ENCODE peak calls at places on chromosomes 11 and 22, in six cellular contexts. One of them, this sample, is unnamed.

GRCh38 chr11:20201231-20201630 is 41.0 kb upstream of the DBX1 start:
- DNase-seq in amniotic epithelial cell: no peak
- DNase-seq in fibroblast of lung: no peak
- DNase-seq in putamen: no peak
- DNase-seq in left ventricle myocardium superior: no peak
- DNase-seq in GM18507: no peak
- DNase-seq in this sample: no peak

GRCh38 chr11:35050596-35050995 is 88.4 kb upstream of the CD44 start:
- DNase-seq in fibroblast of lung: no peak
- DNase-seq in amniotic epithelial cell: no peak
- DNase-seq in left ventricle myocardium superior: no peak
- DNase-seq in GM18507: no peak
- DNase-seq in putamen: no peak
- DNase-seq in this sample: no peak

GRCh38 chr22:34111210-34111824 is 191.0 kb upstream of the LARGE1 start:
- DNase-seq in fibroblast of lung: no peak
- DNase-seq in amniotic epithelial cell: no peak
- DNase-seq in GM18507: peak; percentile 22
- DNase-seq in putamen: peak; percentile 10
- DNase-seq in left ventricle myocardium superior: no peak
- DNase-seq in this sample: no peak

GRCh38 chr11:110097459-110098012 is 4.3 kb downstream of the ZC3H12C start:
- DNase-seq in fibroblast of lung: peak; percentile 14
- DNase-seq in GM18507: no peak
- DNase-seq in amniotic epithelial cell: peak; percentile 61
- DNase-seq in left ventricle myocardium superior: no peak
- DNase-seq in putamen: no peak
- DNase-seq in this sample: no peak

GRCh38 chr22:38494498-38494897 is 11.6 kb downstream of the DDX17 start:
- DNase-seq in putamen: no peak
- DNase-seq in GM18507: no peak
- DNase-seq in fibroblast of lung: peak; percentile 90
- DNase-seq in amniotic epithelial cell: peak; percentile 75
- DNase-seq in left ventricle myocardium superior: no peak
- DNase-seq in this sample: peak; percentile 2

GRCh38 chr11:33444835-33445594 is 187.8 kb downstream of the HIPK3 start:
- DNase-seq in left ventricle myocardium superior: no peak
- DNase-seq in amniotic epithelial cell: no peak
- DNase-seq in GM18507: no peak
- DNase-seq in fibroblast of lung: peak; percentile 54
- DNase-seq in putamen: peak; percentile 69
- DNase-seq in this sample: peak; percentile 42

GRCh38 chr11:123659311-123659710 is 4.9 kb upstream of the SCN3B start:
- DNase-seq in GM18507: no peak
- DNase-seq in amniotic epithelial cell: no peak
- DNase-seq in left ventricle myocardium superior: no peak
- DNase-seq in putamen: no peak
- DNase-seq in fibroblast of lung: no peak
- DNase-seq in this sample: no peak

GRCh38 chr22:36965716-36966115 is 52.3 kb downstream of the CSF2RB start:
- DNase-seq in left ventricle myocardium superior: no peak
- DNase-seq in fibroblast of lung: no peak
- DNase-seq in amniotic epithelial cell: no peak
- DNase-seq in putamen: no peak
- DNase-seq in GM18507: no peak
- DNase-seq in this sample: no peak

GRCh38 chr11:46554205-46555162 is 39.3 kb downstream of the AMBRA1 start:
- DNase-seq in amniotic epithelial cell: peak; percentile 84
- DNase-seq in GM18507: no peak
- DNase-seq in putamen: no peak
- DNase-seq in fibroblast of lung: peak; percentile 82
- DNase-seq in left ventricle myocardium superior: no peak
- DNase-seq in this sample: peak; percentile 73

GRCh38 chr22:30004101-30004500 is 76.2 kb upstream of the HORMAD2 start:
- DNase-seq in fibroblast of lung: peak; percentile 20
- DNase-seq in putamen: no peak
- DNase-seq in GM18507: no peak
- DNase-seq in amniotic epithelial cell: no peak
- DNase-seq in left ventricle myocardium superior: no peak
- DNase-seq in this sample: no peak

GRCh38 chr11:85663080-85663729 is 1.7 kb downstream of the CREBZF start:
- DNase-seq in putamen: no peak
- DNase-seq in GM18507: no peak
- DNase-seq in left ventricle myocardium superior: no peak
- DNase-seq in fibroblast of lung: peak; percentile 10
- DNase-seq in amniotic epithelial cell: peak; percentile 19
- DNase-seq in this sample: no peak

GRCh38 chr11:96579642-96580041 is 189.8 kb downstream of the JRKL start:
- DNase-seq in amniotic epithelial cell: no peak
- DNase-seq in GM18507: no peak
- DNase-seq in putamen: no peak
- DNase-seq in left ventricle myocardium superior: no peak
- DNase-seq in fibroblast of lung: no peak
- DNase-seq in this sample: no peak

GRCh38 chr22:31085493-31085824 is 4.3 kb downstream of the SMTN start:
- DNase-seq in fibroblast of lung: no peak
- DNase-seq in GM18507: no peak
- DNase-seq in left ventricle myocardium superior: peak; percentile 62
- DNase-seq in amniotic epithelial cell: no peak
- DNase-seq in putamen: peak; percentile 90
- DNase-seq in this sample: no peak

GRCh38 chr11:371716-372590 is 2.7 kb downstream of the B4GALNT4 start:
- DNase-seq in left ventricle myocardium superior: no peak
- DNase-seq in amniotic epithelial cell: no peak
- DNase-seq in putamen: no peak
- DNase-seq in fibroblast of lung: no peak
- DNase-seq in GM18507: no peak
- DNase-seq in this sample: no peak

GRCh38 chr11:69089258-69089657 is 40.5 kb downstream of the TPCN2 start:
- DNase-seq in left ventricle myocardium superior: peak; percentile 81
- DNase-seq in amniotic epithelial cell: peak; percentile 79
- DNase-seq in fibroblast of lung: peak; percentile 79
- DNase-seq in putamen: no peak
- DNase-seq in GM18507: no peak
- DNase-seq in this sample: peak; percentile 33

GRCh38 chr11:47617417-47617809 is 23.2 kb upstream of the C1QTNF4 start:
- DNase-seq in fibroblast of lung: peak; percentile 76
- DNase-seq in left ventricle myocardium superior: no peak
- DNase-seq in putamen: no peak
- DNase-seq in amniotic epithelial cell: peak; percentile 80
- DNase-seq in GM18507: no peak
- DNase-seq in this sample: no peak

GRCh38 chr11:102007567-102008437 is 39.4 kb upstream of the CFAP300 start:
- DNase-seq in left ventricle myocardium superior: no peak
- DNase-seq in fibroblast of lung: peak; percentile 50
- DNase-seq in putamen: peak; percentile 35
- DNase-seq in GM18507: no peak
- DNase-seq in amniotic epithelial cell: peak; percentile 58
- DNase-seq in this sample: peak; percentile 49

GRCh38 chr22:32926600-32926999 is 125.1 kb downstream of the TIMP3 start:
- DNase-seq in putamen: no peak
- DNase-seq in left ventricle myocardium superior: no peak
- DNase-seq in amniotic epithelial cell: peak; percentile 33
- DNase-seq in fibroblast of lung: peak; percentile 25
- DNase-seq in GM18507: no peak
- DNase-seq in this sample: no peak

GRCh38 chr11:10026514-10026913 is 267.5 kb downstream of the SBF2 start:
- DNase-seq in amniotic epithelial cell: peak; percentile 33
- DNase-seq in GM18507: no peak
- DNase-seq in putamen: no peak
- DNase-seq in left ventricle myocardium superior: no peak
- DNase-seq in fibroblast of lung: peak; percentile 54
- DNase-seq in this sample: peak; percentile 35

GRCh38 chr22:48822278-48823233 is 1005.1 kb downstream of the BRD1 start:
- DNase-seq in fibroblast of lung: no peak
- DNase-seq in left ventricle myocardium superior: no peak
- DNase-seq in amniotic epithelial cell: no peak
- DNase-seq in GM18507: no peak
- DNase-seq in putamen: no peak
- DNase-seq in this sample: no peak

GRCh38 chr11:45771194-45771941 is 33.6 kb upstream of the SLC35C1 start:
- DNase-seq in amniotic epithelial cell: peak; percentile 39
- DNase-seq in putamen: peak; percentile 44
- DNase-seq in left ventricle myocardium superior: peak; percentile 78
- DNase-seq in fibroblast of lung: peak; percentile 25
- DNase-seq in GM18507: peak; percentile 26
- DNase-seq in this sample: peak; percentile 30

GRCh38 chr11:62835336-62835735 is 2.7 kb upstream of the TEX54 start:
- DNase-seq in GM18507: no peak
- DNase-seq in amniotic epithelial cell: no peak
- DNase-seq in fibroblast of lung: no peak
- DNase-seq in putamen: no peak
- DNase-seq in left ventricle myocardium superior: no peak
- DNase-seq in this sample: no peak

GRCh38 chr11:5123802-5124521 is 14.2 kb downstream of the OR52A5 start:
- DNase-seq in putamen: peak; percentile 37
- DNase-seq in left ventricle myocardium superior: peak; percentile 37
- DNase-seq in GM18507: no peak
- DNase-seq in amniotic epithelial cell: peak; percentile 52
- DNase-seq in fibroblast of lung: peak; percentile 43
- DNase-seq in this sample: peak; percentile 47

GRCh38 chr22:49372111-49372529 is 455.6 kb downstream of the BRD1 start:
- DNase-seq in amniotic epithelial cell: no peak
- DNase-seq in GM18507: no peak
- DNase-seq in fibroblast of lung: no peak
- DNase-seq in left ventricle myocardium superior: no peak
- DNase-seq in putamen: no peak
- DNase-seq in this sample: no peak

GRCh38 chr11:122103366-122103765 is 12.6 kb downstream of the BLID start:
- DNase-seq in fibroblast of lung: peak; percentile 81
- DNase-seq in left ventricle myocardium superior: no peak
- DNase-seq in GM18507: no peak
- DNase-seq in putamen: no peak
- DNase-seq in amniotic epithelial cell: peak; percentile 61
- DNase-seq in this sample: no peak

GRCh38 chr11:13280777-13281176 is 3.2 kb downstream of the BMAL1 start:
- DNase-seq in amniotic epithelial cell: no peak
- DNase-seq in fibroblast of lung: no peak
- DNase-seq in putamen: no peak
- DNase-seq in left ventricle myocardium superior: no peak
- DNase-seq in GM18507: no peak
- DNase-seq in this sample: no peak

GRCh38 chr11:121544956-121545355 is 92.2 kb upstream of the SORL1-AS1 start:
- DNase-seq in putamen: no peak
- DNase-seq in fibroblast of lung: no peak
- DNase-seq in amniotic epithelial cell: no peak
- DNase-seq in left ventricle myocardium superior: no peak
- DNase-seq in GM18507: no peak
- DNase-seq in this sample: no peak

GRCh38 chr11:57499413-57499982 is 16.0 kb downstream of the SLC43A1 start:
- DNase-seq in GM18507: no peak
- DNase-seq in putamen: peak; percentile 92
- DNase-seq in fibroblast of lung: peak; percentile 85
- DNase-seq in amniotic epithelial cell: peak; percentile 85
- DNase-seq in left ventricle myocardium superior: peak; percentile 99
- DNase-seq in this sample: peak; percentile 80

GRCh38 chr22:26570864-26571525 is 18.9 kb downstream of the TPST2 start:
- DNase-seq in putamen: no peak
- DNase-seq in left ventricle myocardium superior: peak; percentile 50
- DNase-seq in amniotic epithelial cell: no peak
- DNase-seq in fibroblast of lung: no peak
- DNase-seq in GM18507: no peak
- DNase-seq in this sample: no peak